ENCODE peak calls at places on chromosome 18, in seven cellular contexts. H is sigmoid colon, V is stomach, M is transverse colon, A is K562, T is SK-N-SH, X is HepG2. F is an unnamed sample.
A peak's percentile ranks its signal among the peaks of the same experiment; 100 is the strongest.

GRCh38 chr18:79384834-79385233 is 10.9 kb upstream of the NFATC1 start:
- DNase-seq in H (no peak), V (no peak), M (no peak), A (no peak), T (peak; percentile 30), X (no peak), F (no peak)

GRCh38 chr18:56168049-56168781 is 470.2 kb downstream of the TXNL1 start:
- DNase-seq in H (no peak), V (no peak), M (no peak), A (no peak), T (no peak), X (no peak), F (no peak)

GRCh38 chr18:64407606-64408005 is 258.7 kb upstream of the LINC00305 start:
- DNase-seq in H (no peak), V (no peak), M (no peak), A (no peak), T (no peak), X (no peak), F (no peak)

GRCh38 chr18:53946561-53946960 is 277.9 kb downstream of the MBD2 start:
- DNase-seq in H (no peak), V (no peak), M (no peak), A (no peak), T (no peak), X (no peak), F (no peak)

GRCh38 chr18:2108581-2108980 is 462.7 kb downstream of the METTL4 start:
- DNase-seq in H (no peak), V (no peak), M (no peak), A (no peak), T (no peak), X (no peak), F (no peak)

GRCh38 chr18:26992920-26993319 is 127.4 kb upstream of the AQP4 start:
- DNase-seq in H (no peak), V (no peak), M (no peak), A (no peak), T (no peak), X (no peak), F (no peak)

GRCh38 chr18:59219672-59220163 is at the start of gene GRP:
- DNase-seq in H (no peak), V (no peak), M (no peak), A (no peak), T (peak; percentile 42), X (no peak), F (no peak)

GRCh38 chr18:74995404-74995737 is 213.6 kb downstream of the PTGR3 start:
- DNase-seq in H (no peak), V (no peak), M (no peak), A (no peak), T (no peak), X (no peak), F (no peak)

GRCh38 chr18:11095674-11096293 is 53.6 kb downstream of the PIEZO2 start:
- DNase-seq in H (no peak), V (no peak), M (no peak), A (no peak), T (no peak), X (no peak), F (no peak)

GRCh38 chr18:78679861-78680260 is 299.8 kb upstream of the SALL3 start:
- DNase-seq in H (peak; percentile 28), V (peak; percentile 8), M (no peak), A (no peak), T (no peak), X (no peak), F (peak; percentile 77)

GRCh38 chr18:7924616-7925015 is 357.5 kb downstream of the PTPRM start:
- DNase-seq in H (no peak), V (no peak), M (no peak), A (no peak), T (no peak), X (no peak), F (no peak)

GRCh38 chr18:39843546-39843945 is 2111.5 kb upstream of the PIK3C3 start:
- DNase-seq in H (no peak), V (no peak), M (no peak), A (no peak), T (no peak), X (no peak), F (no peak)

GRCh38 chr18:39840406-39840805 is 2114.6 kb upstream of the PIK3C3 start:
- DNase-seq in H (no peak), V (no peak), M (no peak), A (no peak), T (no peak), X (no peak), F (no peak)

GRCh38 chr18:39842042-39842791 is 2112.8 kb upstream of the PIK3C3 start:
- DNase-seq in H (no peak), V (no peak), M (no peak), A (no peak), T (peak; percentile 39), X (no peak), F (no peak)

GRCh38 chr18:39839782-39840181 is 2115.3 kb upstream of the PIK3C3 start:
- DNase-seq in H (no peak), V (no peak), M (no peak), A (no peak), T (no peak), X (no peak), F (no peak)

DNA sequence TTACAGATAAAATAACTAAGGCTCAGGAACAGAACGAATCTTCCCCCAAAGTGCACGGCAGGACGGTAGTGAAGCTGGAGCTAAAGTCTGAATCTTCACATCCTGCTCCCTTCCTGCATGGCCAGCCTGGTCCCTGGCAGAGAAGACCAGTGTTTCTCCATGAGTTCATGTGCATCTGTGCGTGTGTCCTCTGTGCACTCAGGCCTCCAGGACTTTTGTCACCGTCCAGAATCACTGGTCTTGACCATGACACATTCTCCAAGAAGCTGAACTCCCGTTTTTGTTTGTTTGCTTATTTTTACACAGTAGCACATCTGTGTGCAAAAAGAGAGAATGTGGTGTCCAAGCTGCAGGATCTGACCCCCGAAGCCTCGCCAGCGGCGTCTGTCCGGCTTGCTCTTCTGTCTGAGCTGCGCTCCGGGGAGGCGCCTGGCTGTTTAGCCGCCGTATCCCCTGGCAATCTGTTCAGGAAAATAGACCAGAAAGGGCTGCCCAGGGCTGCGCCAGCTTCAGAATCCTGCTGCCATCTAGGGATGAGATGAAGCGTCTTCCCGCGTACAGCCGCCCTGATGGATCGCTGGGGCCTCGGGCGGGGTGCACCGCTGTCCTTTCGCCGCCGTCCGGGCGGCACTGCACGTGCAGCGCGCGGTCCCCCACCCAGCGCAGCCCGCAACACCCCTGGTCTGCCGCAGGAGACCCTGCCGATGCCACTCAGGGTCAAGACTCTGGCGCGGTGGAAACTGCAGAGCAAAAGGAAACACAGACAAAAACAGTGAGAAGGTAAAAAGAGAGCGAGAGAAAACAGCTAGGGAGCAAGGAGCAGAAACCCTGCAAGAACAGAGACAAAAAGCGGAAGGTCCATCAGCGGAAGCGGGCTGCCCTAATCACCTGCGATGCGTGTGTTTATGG is 2113.6 kb upstream of the PIK3C3 start:
- DNase-seq in H (peak; percentile 78), V (peak; percentile 27), M (peak; percentile 41), A (no peak), T (peak; percentile 84), X (peak; percentile 60), F (no peak)
- H3K4me3 ChIP-seq in H (peak overlapping the region; percentile 51), V (peak overlapping the region; percentile 41), M (peak overlapping the region; percentile 41), A (no peak overlapping the region), T (peak overlapping the region; percentile 45), X (peak overlapping the region; percentile 48), F (peak overlapping the region; percentile 38)

DNA sequence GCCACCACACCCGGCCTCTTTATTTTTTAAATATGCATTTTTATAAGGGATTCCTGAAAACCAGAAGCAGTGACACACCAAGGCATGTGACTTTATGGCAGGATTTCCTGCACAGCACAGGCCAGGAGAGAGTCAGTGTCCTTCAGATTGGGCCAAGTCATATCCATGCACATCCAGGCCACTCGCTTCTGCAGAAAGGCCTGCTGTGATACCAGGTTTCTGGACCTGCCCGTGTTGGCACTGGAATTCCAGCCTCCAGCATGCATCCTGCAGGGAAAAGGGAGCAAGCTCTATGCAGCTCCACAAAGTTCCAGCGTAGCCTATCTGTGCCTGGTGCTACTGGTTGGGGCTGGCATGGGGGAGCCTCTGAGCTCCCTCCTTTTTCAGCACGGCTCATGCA is 36.8 kb downstream of the MEX3C start:
- DNase-seq in H (no peak), V (no peak), M (no peak), A (no peak), T (no peak), X (no peak), F (no peak)
- TF ChIP-seq POLR2AphosphoS5 in H (no peak), V (no peak), M (no peak), A (no peak), T (no peak), X (no peak), F (no peak)

GRCh38 chr18:28176674-28176932 is 327 bp downstream of the CDH2 start:
- DNase-seq in H (no peak), V (no peak), M (no peak), A (no peak), T (no peak), X (no peak), F (no peak)

GRCh38 chr18:28176933-28177827 is at the start of gene CDH2:
- DNase-seq in H (peak; percentile 68), V (peak; percentile 51), M (no peak), A (no peak), T (peak; percentile 92), X (peak; percentile 77), F (no peak)

GRCh38 chr18:28178720-28179119 is 1.8 kb upstream of the CDH2 start:
- DNase-seq in H (no peak), V (no peak), M (no peak), A (no peak), T (no peak), X (no peak), F (no peak)

GRCh38 chr18:28175930-28176673 is 828 bp downstream of the CDH2 start:
- DNase-seq in H (no peak), V (no peak), M (no peak), A (no peak), T (peak; percentile 64), X (no peak), F (no peak)

GRCh38 chr18:28177828-28178635 is 1.1 kb upstream of the CDH2 start:
- DNase-seq in H (no peak), V (peak; percentile 67), M (no peak), A (no peak), T (peak; percentile 93), X (peak; percentile 18), F (no peak)
- TF ChIP-seq EP300 in H (no peak), V (no peak), M (no peak), A (no peak), T (no peak), X (no peak), F (no peak)

DNA sequence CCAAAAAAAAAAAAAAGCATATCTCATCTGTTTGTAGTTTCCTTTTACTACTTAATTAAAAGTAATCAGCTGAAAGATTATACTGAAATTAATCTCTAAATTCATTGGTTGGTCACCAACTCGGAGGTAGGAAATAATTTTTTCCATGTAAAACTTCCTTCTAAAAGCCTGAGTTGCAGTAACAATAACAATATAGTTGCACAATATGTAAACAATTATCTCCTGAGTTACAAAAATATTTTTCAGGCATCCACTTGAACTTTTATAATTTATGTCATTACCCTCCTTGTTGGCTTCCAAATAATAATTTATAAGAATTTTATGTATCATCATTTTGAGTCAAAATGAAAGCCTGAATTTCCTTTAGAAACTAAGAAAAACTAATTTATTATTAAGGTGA is 53.1 kb upstream of the ROCK1 start:
- DNase-seq in H (no peak), V (no peak), M (no peak), A (no peak), T (no peak), X (no peak), F (no peak)
- H3K4me3 ChIP-seq in H (no peak overlapping the region), V (no peak overlapping the region), M (no peak overlapping the region), A (no peak overlapping the region), T (no peak overlapping the region), X (no peak overlapping the region), F (no peak overlapping the region)